ENCODE peak calls at places on chromosomes 1 and 21, in four cellular contexts. One of them, this sample, is unnamed.

GRCh38 chr1:34785231-34785874 is 4.3 kb downstream of the GJB3 start:
- DNase-seq in HepG2: no peak
- DNase-seq in K562: no peak
- DNase-seq in GM12878: no peak
- DNase-seq in this sample: no peak

GRCh38 chr21:45695086-45695485 is 51.6 kb downstream of the PCBP3 start:
- DNase-seq in K562: no peak
- DNase-seq in HepG2: peak; percentile 5
- DNase-seq in GM12878: no peak
- DNase-seq in this sample: no peak

GRCh38 chr1:93615201-93616150 is 66.2 kb downstream of the BCAR3 start:
- DNase-seq in K562: peak; percentile 50
- DNase-seq in GM12878: peak; percentile 53
- DNase-seq in HepG2: peak; percentile 80
- DNase-seq in this sample: peak; percentile 48

GRCh38 chr1:226688852-226689251 is 50.2 kb downstream of the ITPKB start:
- DNase-seq in K562: no peak
- DNase-seq in HepG2: no peak
- DNase-seq in GM12878: no peak
- DNase-seq in this sample: no peak

GRCh38 chr1:193589597-193590040 is 403.2 kb upstream of the B3GALT2 start:
- DNase-seq in K562: no peak
- DNase-seq in GM12878: no peak
- DNase-seq in HepG2: no peak
- DNase-seq in this sample: no peak

GRCh38 chr1:78855258-78855657 is 151.3 kb downstream of the ADGRL4 start:
- DNase-seq in K562: no peak
- DNase-seq in GM12878: peak; percentile 46
- DNase-seq in HepG2: no peak
- DNase-seq in this sample: no peak

GRCh38 chr1:58013237-58013636 is 533.3 kb downstream of the OMA1 start:
- DNase-seq in K562: no peak
- DNase-seq in GM12878: no peak
- DNase-seq in HepG2: peak; percentile 6
- DNase-seq in this sample: no peak

GRCh38 chr1:154801612-154802011 is 68.5 kb downstream of the KCNN3 start:
- DNase-seq in GM12878: no peak
- DNase-seq in K562: no peak
- DNase-seq in HepG2: no peak
- DNase-seq in this sample: no peak

GRCh38 chr1:54334996-54335395 is 71.2 kb downstream of the SSBP3 start:
- DNase-seq in GM12878: no peak
- DNase-seq in K562: no peak
- DNase-seq in HepG2: no peak
- DNase-seq in this sample: no peak

GRCh38 chr21:44880762-44881585 is 7.5 kb upstream of the PTTG1IP start:
- DNase-seq in K562: no peak
- DNase-seq in GM12878: no peak
- DNase-seq in HepG2: peak; percentile 70
- DNase-seq in this sample: no peak

GRCh38 chr1:203052556-203053059 is 26.3 kb downstream of the PPFIA4 start:
- DNase-seq in K562: no peak
- DNase-seq in GM12878: no peak
- DNase-seq in HepG2: no peak
- DNase-seq in this sample: no peak
- TF ChIP-seq BHLHE40 in K562: no peak
- TF ChIP-seq BHLHE40 in GM12878: no peak
- TF ChIP-seq BHLHE40 in HepG2: no peak
- TF ChIP-seq BHLHE40 in this sample: no peak

GRCh38 chr1:205357567-205357966 is 845 bp upstream of the KLHDC8A start:
- DNase-seq in HepG2: no peak
- DNase-seq in K562: no peak
- DNase-seq in GM12878: no peak
- DNase-seq in this sample: no peak

GRCh38 chr1:205355054-205355453 is 1.7 kb downstream of the KLHDC8A start:
- DNase-seq in HepG2: no peak
- DNase-seq in K562: no peak
- DNase-seq in GM12878: no peak
- DNase-seq in this sample: no peak

GRCh38 chr1:205358579-205358978 is 1.9 kb upstream of the KLHDC8A start:
- DNase-seq in HepG2: no peak
- DNase-seq in K562: no peak
- DNase-seq in GM12878: no peak
- DNase-seq in this sample: no peak

GRCh38 chr1:205354259-205354904 is 2.3 kb downstream of the KLHDC8A start:
- DNase-seq in GM12878: peak; percentile 9
- DNase-seq in K562: peak; percentile 71
- DNase-seq in HepG2: peak; percentile 29
- DNase-seq in this sample: peak; percentile 35

DNA sequence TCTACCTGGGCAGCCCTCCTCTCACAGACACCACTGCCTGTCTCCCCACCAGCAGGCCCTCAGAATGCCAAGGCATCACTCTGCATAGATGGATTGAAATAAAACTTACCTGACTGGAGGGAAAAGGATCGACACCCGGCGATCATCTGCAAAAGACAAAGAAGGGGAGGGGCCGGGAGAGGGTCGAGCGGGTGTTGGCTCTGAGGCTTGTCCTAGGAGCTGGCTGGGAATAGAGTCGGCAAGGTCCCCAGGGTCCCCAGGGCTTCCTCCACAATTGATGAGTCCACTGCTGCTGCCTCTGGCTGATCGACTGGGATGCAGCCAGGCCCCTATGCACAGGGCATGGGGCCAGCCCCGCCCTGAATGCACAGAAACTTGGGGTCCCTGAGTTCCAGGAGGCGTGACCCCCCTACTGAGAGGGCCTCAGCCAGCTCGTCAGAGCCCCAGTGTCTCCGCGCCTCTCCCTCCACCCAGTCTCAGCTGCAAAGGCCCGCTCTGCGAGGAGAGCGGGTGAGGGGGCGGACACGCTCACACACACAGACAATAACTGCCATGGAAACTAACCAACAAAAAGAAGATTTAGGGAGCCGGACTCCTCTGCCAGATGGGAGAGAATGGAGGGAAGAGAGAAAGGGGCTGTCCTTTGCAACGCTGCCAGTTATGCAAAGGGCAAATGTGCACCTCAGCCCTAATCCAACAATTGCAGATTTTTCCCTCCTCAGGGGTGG is at the start of gene KLHDC8A:
- DNase-seq in HepG2: no peak
- DNase-seq in K562: no peak
- DNase-seq in GM12878: no peak
- DNase-seq in this sample: no peak
- TF ChIP-seq CHD2 in HepG2: no peak
- TF ChIP-seq CHD2 in K562: no peak
- TF ChIP-seq CHD2 in GM12878: no peak
- TF ChIP-seq CHD2 in this sample: no peak

GRCh38 chr1:171742577-171742922 is 685 bp upstream of the VAMP4 start:
- DNase-seq in GM12878: no peak
- DNase-seq in HepG2: no peak
- DNase-seq in K562: peak; percentile 45
- DNase-seq in this sample: no peak
- TF ChIP-seq BHLHE40 in GM12878: no peak
- TF ChIP-seq BHLHE40 in HepG2: no peak
- TF ChIP-seq BHLHE40 in K562: no peak
- TF ChIP-seq BHLHE40 in this sample: no peak

GRCh38 chr1:23169727-23170335 is 1.2 kb upstream of the LUZP1 start:
- DNase-seq in GM12878: no peak
- DNase-seq in K562: no peak
- DNase-seq in HepG2: peak; percentile 32
- DNase-seq in this sample: peak; percentile 43
- TF ChIP-seq CHD2 in GM12878: no peak
- TF ChIP-seq CHD2 in K562: no peak
- TF ChIP-seq CHD2 in HepG2: no peak
- TF ChIP-seq CHD2 in this sample: no peak

DNA sequence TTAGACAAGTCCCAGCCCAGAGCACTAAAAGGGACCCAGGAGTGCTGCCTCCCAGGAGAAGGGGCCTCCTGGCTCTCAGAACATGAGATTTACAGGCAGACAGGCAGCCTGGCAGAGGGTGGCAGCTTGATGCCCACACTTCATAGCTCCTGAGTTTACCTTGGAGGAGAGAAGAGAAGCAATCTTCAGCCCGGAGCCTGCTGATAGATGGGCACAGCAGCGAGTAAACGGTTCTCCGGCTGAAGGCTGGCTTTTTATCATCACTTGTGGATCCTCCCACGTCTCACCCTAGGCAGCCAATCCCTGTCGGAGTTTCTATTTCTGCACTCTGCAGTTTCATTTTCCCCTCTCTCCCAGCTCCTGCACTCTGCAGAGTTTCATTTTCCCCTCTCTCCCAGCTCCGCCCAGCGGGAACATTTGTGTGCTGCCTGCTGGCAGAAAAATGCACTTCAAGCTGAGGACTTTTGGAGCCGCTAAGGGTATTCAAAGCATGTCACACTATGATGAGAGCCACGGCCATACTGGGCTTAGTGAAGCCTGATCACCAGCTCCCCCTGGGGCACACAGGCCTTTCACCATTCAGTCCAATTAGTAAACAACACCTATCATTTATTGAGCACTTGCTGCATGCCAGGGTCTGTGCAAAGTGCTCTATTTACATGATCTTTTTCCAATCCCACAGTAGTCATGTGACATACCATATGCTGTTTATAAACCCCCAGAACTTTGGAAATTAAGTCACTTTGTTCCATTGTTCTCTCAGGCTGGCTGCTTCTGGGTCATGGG is at the start of gene IFI6:
- DNase-seq in GM12878: peak; percentile 86
- DNase-seq in K562: peak; percentile 79
- DNase-seq in HepG2: peak; percentile 96
- DNase-seq in this sample: peak; percentile 86
- TF ChIP-seq BHLHE40 in GM12878: no peak
- TF ChIP-seq BHLHE40 in K562: no peak
- TF ChIP-seq BHLHE40 in HepG2: no peak
- TF ChIP-seq BHLHE40 in this sample: no peak

GRCh38 chr1:111776861-111777260 is 21.2 kb downstream of the DDX20 start:
- DNase-seq in GM12878: no peak
- DNase-seq in HepG2: no peak
- DNase-seq in K562: no peak
- DNase-seq in this sample: no peak

GRCh38 chr1:111777301-111777700 is 21.6 kb downstream of the DDX20 start:
- DNase-seq in HepG2: no peak
- DNase-seq in GM12878: no peak
- DNase-seq in K562: no peak
- DNase-seq in this sample: no peak

GRCh38 chr1:111779546-111779945 is 23.8 kb downstream of the DDX20 start:
- DNase-seq in GM12878: no peak
- DNase-seq in K562: no peak
- DNase-seq in HepG2: no peak
- DNase-seq in this sample: no peak

GRCh38 chr1:111778066-111778465 is 22.4 kb downstream of the DDX20 start:
- DNase-seq in GM12878: no peak
- DNase-seq in HepG2: no peak
- DNase-seq in K562: no peak
- DNase-seq in this sample: no peak

DNA sequence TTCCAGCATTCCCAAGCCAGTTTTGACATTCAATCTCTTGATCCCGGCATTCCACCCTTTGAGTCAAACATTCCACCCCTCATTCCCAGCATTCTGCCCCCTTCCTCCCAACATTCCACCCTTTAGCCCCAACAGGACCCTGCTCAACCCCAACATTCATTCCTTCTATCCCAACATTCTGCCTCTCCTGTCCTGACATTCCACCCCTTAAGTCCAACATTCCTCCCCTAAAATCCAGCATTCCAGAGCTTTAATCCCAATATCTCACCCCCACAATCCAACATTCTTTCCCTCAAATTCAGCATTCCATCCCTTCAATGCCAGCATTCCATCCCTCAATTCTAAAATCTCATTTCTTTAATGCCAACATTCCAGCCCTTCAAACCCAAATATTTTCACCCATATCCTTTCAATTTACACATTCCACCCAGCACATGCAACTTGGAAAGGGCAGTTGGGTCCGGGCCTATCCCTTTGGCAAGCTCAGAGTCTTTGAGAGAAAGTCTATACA is 22.9 kb downstream of the DDX20 start:
- DNase-seq in HepG2: peak; percentile 39
- DNase-seq in K562: no peak
- DNase-seq in GM12878: no peak
- DNase-seq in this sample: no peak
- TF ChIP-seq CHD2 in HepG2: no peak
- TF ChIP-seq CHD2 in K562: no peak
- TF ChIP-seq CHD2 in GM12878: no peak
- TF ChIP-seq CHD2 in this sample: no peak

GRCh38 chr1:68375919-68376318 is 73.8 kb downstream of the RPE65 start:
- DNase-seq in K562: no peak
- DNase-seq in HepG2: no peak
- DNase-seq in GM12878: no peak
- DNase-seq in this sample: no peak
- TF ChIP-seq BHLHE40 in K562: no peak
- TF ChIP-seq BHLHE40 in HepG2: no peak
- TF ChIP-seq BHLHE40 in GM12878: no peak
- TF ChIP-seq BHLHE40 in this sample: no peak